ENCODE peak calls at places on chromosomes 5 and 9, in eight cellular contexts. L, D, H, N, J, P, K and M are unnamed samples.

GRCh38 chr9:79014929-79015699 is 556.7 kb upstream of the TLE4 start:
- DNase-seq in L (peak), D (no peak), H (no peak), N (no peak), J (no peak), P (no peak), K (no peak), M (no peak)

GRCh38 chr5:14732991-14733390 is 68.5 kb downstream of the OTULIN start:
- DNase-seq in L (no peak), D (no peak), H (no peak), N (no peak), J (no peak), P (no peak), K (no peak), M (no peak)

GRCh38 chr5:8726383-8727036 is 819.4 kb downstream of the SEMA5A start:
- DNase-seq in L (no peak), D (no peak), H (no peak), N (no peak), J (no peak), P (no peak), K (no peak), M (no peak)

GRCh38 chr5:105101597-105101996 is 1539.0 kb upstream of the NUDT12 start:
- DNase-seq in L (no peak), D (no peak), H (no peak), N (no peak), J (no peak), P (no peak), K (no peak), M (no peak)

GRCh38 chr5:135398160-135398854 is 724 bp downstream of the MACROH2A1 start:
- DNase-seq in L (peak), D (peak), H (peak), N (peak), J (peak), P (peak), K (peak), M (peak)

GRCh38 chr5:72109625-72110024 is 2.4 kb downstream of the MAP1B start:
- DNase-seq in L (no peak), D (no peak), H (no peak), N (no peak), J (no peak), P (no peak), K (no peak), M (no peak)

GRCh38 chr5:8897316-8897715 is 648.6 kb downstream of the SEMA5A start:
- DNase-seq in L (no peak), D (no peak), H (no peak), N (no peak), J (no peak), P (no peak), K (no peak), M (no peak)

GRCh38 chr5:169970911-169971436 is 9.3 kb downstream of the INSYN2B start:
- DNase-seq in L (peak), D (no peak), H (no peak), N (no peak), J (no peak), P (no peak), K (no peak), M (no peak)

GRCh38 chr5:135269828-135270545 is 129.0 kb downstream of the MACROH2A1 start:
- DNase-seq in L (no peak), D (no peak), H (no peak), N (no peak), J (no peak), P (no peak), K (no peak), M (no peak)

GRCh38 chr5:37519807-37520206 is 140.7 kb downstream of the WDR70 start:
- DNase-seq in L (no peak), D (no peak), H (no peak), N (no peak), J (no peak), P (no peak), K (no peak), M (no peak)

GRCh38 chr5:133959643-133960042 is 8.8 kb downstream of the C5orf15 start:
- DNase-seq in L (no peak), D (no peak), H (no peak), N (no peak), J (no peak), P (no peak), K (no peak), M (no peak)

GRCh38 chr5:137497396-137498290 is 1.5 kb downstream of the SPOCK1 start:
- DNase-seq in L (peak), D (no peak), H (no peak), N (no peak), J (no peak), P (no peak), K (no peak), M (no peak)

GRCh38 chr9:129275626-129276247 is 97.7 kb upstream of the IER5L start:
- DNase-seq in L (no peak), D (no peak), H (no peak), N (no peak), J (no peak), P (peak), K (no peak), M (no peak)

GRCh38 chr5:115575167-115576070 is 26.9 kb downstream of the TICAM2 start:
- DNase-seq in L (peak), D (no peak), H (no peak), N (no peak), J (peak), P (no peak), K (no peak), M (no peak)

GRCh38 chr5:179405054-179405416 is 59.8 kb upstream of the ADAMTS2 start:
- DNase-seq in L (no peak), D (no peak), H (no peak), N (no peak), J (no peak), P (no peak), K (no peak), M (no peak)

GRCh38 chr9:88355166-88355565 is 33.1 kb upstream of the SPIN1 start:
- DNase-seq in L (no peak), D (no peak), H (no peak), N (no peak), J (no peak), P (no peak), K (peak), M (no peak)

GRCh38 chr5:1034421-1034905 is 25.9 kb downstream of the NKD2 start:
- DNase-seq in L (no peak), D (no peak), H (no peak), N (no peak), J (no peak), P (no peak), K (no peak), M (no peak)

GRCh38 chr5:179124853-179125788 is 64.9 kb downstream of the ZNF354C start:
- DNase-seq in L (no peak), D (no peak), H (peak), N (no peak), J (no peak), P (peak), K (no peak), M (no peak)

GRCh38 chr5:83964235-83964634 is 243.6 kb upstream of the HAPLN1 start:
- DNase-seq in L (peak), D (no peak), H (no peak), N (no peak), J (no peak), P (no peak), K (no peak), M (no peak)

GRCh38 chr5:74441616-74442015 is 198.9 kb downstream of the ENC1 start:
- DNase-seq in L (no peak), D (no peak), H (no peak), N (no peak), J (no peak), P (no peak), K (no peak), M (no peak)

GRCh38 chr9:128128836-128129590 is 1.5 kb upstream of the PTGES2 start:
- DNase-seq in L (no peak), D (no peak), H (no peak), N (no peak), J (no peak), P (no peak), K (no peak), M (no peak)

GRCh38 chr5:174195517-174195916 is 150.0 kb downstream of the NSG2 start:
- DNase-seq in L (no peak), D (no peak), H (no peak), N (no peak), J (no peak), P (no peak), K (no peak), M (no peak)

GRCh38 chr5:96196407-96196806 is 234.8 kb upstream of the ELL2 start:
- DNase-seq in L (no peak), D (no peak), H (no peak), N (no peak), J (no peak), P (no peak), K (no peak), M (no peak)

GRCh38 chr9:72812622-72813111 is 140.2 kb downstream of the ALDH1A1 start:
- DNase-seq in L (no peak), D (no peak), H (no peak), N (no peak), J (no peak), P (no peak), K (no peak), M (no peak)

GRCh38 chr5:66872688-66873333 is 276.6 kb downstream of the MAST4 start:
- DNase-seq in L (no peak), D (no peak), H (no peak), N (no peak), J (no peak), P (no peak), K (no peak), M (no peak)

GRCh38 chr5:72154076-72154756 is 46.9 kb downstream of the MAP1B start:
- DNase-seq in L (peak), D (no peak), H (peak), N (no peak), J (no peak), P (no peak), K (no peak), M (no peak)

GRCh38 chr5:32229586-32229985 is 55.5 kb upstream of the GOLPH3 start:
- DNase-seq in L (no peak), D (no peak), H (no peak), N (no peak), J (no peak), P (no peak), K (no peak), M (no peak)

GRCh38 chr5:135458921-135459331 is 6.8 kb upstream of the TIFAB start:
- DNase-seq in L (no peak), D (peak), H (peak), N (peak), J (no peak), P (no peak), K (peak), M (no peak)

GRCh38 chr5:170630711-170631141 is 126.9 kb downstream of the KCNIP1 start:
- DNase-seq in L (no peak), D (no peak), H (no peak), N (peak), J (no peak), P (no peak), K (no peak), M (no peak)

GRCh38 chr9:74521009-74521408 is 23.9 kb downstream of the RORB start:
- DNase-seq in L (no peak), D (no peak), H (no peak), N (no peak), J (no peak), P (no peak), K (no peak), M (no peak)

GRCh38 chr9:37839491-37840461 is 39.2 kb downstream of the DCAF10 start:
- DNase-seq in L (peak), D (no peak), H (no peak), N (peak), J (no peak), P (no peak), K (no peak), M (no peak)

GRCh38 chr9:4099961-4100360 is 199.9 kb downstream of the GLIS3 start:
- DNase-seq in L (no peak), D (no peak), H (no peak), N (no peak), J (no peak), P (no peak), K (no peak), M (no peak)

GRCh38 chr9:127177221-127177620 is 54.8 kb upstream of the ANGPTL2 start:
- DNase-seq in L (no peak), D (peak), H (peak), N (no peak), J (no peak), P (peak), K (no peak), M (no peak)

GRCh38 chr5:54616031-54616430 is 98.5 kb downstream of the SNX18 start:
- DNase-seq in L (no peak), D (peak), H (peak), N (no peak), J (peak), P (no peak), K (no peak), M (no peak)

GRCh38 chr5:73768-74502 is 18.0 kb upstream of the PLEKHG4B start:
- DNase-seq in L (no peak), D (no peak), H (no peak), N (no peak), J (no peak), P (no peak), K (no peak), M (no peak)

GRCh38 chr9:36948051-36948450 is 86.0 kb downstream of the PAX5 start:
- DNase-seq in L (no peak), D (no peak), H (no peak), N (no peak), J (no peak), P (no peak), K (no peak), M (no peak)

DNA sequence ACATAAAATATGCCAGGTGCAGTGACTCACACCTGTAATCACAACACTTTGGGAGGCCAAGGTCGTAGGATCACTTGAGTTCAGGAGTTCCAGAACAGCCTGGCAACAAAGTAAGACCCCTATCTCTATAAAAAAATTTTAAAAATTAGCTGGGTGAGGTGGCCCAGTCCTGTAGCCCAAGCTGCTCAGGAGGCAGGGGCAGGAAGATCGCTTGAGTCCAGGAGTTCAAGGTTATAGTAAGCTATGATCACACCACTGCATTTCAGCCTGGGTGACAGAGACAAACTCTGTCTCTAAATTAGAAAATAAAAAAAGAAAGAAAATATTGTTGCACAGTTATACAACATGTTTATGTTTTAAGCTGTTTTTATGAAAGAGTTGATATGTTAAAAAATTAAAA is 6.8 kb downstream of the CENPK start:
- DNase-seq in L (no peak), D (no peak), H (no peak), N (no peak), J (peak), P (no peak), K (no peak), M (no peak)
- TF ChIP-seq POLR2A in L (no peak), D (no peak), H (no peak), N (no peak), J (no peak), P (no peak), K (no peak), M (no peak)

DNA sequence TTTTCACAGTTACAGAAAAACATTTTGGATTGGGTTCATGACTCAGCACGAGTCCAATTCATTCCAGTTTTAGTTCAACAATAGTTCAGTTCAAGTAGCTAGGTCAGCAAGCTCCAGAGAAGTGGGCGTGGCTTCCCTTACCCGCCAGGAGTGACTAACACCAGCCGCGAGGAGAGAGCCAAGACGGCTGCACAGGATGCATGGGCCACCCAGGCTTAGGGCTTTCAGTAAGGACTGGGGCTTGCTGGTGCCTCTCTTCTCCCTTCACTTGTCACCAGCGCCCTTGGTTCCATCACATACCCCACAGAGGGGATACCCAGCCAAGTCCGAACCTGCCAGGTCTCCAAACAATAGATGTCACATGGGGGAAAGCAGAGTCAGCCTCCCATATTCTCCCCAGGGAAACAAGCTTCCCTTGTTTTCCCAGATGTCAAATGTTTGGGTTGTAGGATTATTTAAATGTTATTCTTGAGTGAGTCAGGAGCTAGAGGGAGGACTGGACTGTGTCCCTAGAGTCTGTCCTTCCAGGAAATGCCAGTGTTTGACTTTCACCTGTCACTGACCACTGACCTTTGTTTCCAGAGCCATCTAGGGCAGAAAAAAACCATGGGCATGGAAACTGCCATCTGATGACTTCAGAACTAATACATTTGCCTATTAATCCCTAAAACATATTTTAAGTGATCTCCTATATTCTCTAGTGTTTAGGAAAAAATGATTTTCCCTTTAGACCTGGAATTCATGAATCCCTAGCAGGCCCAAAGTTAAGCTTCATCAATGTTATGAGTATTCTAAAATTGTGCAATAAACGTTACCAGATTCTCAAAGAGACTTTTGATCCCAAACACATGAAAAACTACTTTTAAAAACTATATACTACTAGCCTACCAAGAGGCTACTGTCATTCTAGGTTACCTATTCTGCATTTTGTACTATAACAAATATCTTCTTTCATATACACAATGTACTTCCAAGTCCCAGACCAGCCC is 51.9 kb downstream of the NIPAL4 start:
- DNase-seq in L (peak), D (peak), H (peak), N (peak), J (peak), P (peak), K (peak), M (no peak)
- TF ChIP-seq POLR2AphosphoS5 in L (peak), D (peak), H (peak), N (no peak), J (no peak), P (peak), K (no peak), M (no peak)

GRCh38 chr9:70420267-70421019 is 6.0 kb upstream of the KLF9 start:
- DNase-seq in L (peak), D (peak), H (peak), N (peak), J (peak), P (peak), K (peak), M (no peak)
- TF ChIP-seq POLR2A in L (peak), D (peak), H (no peak), N (peak), J (peak), P (peak), K (no peak), M (no peak)

GRCh38 chr9:115367780-115368179 is 249.8 kb upstream of the TNC start:
- DNase-seq in L (no peak), D (no peak), H (no peak), N (no peak), J (no peak), P (no peak), K (no peak), M (no peak)

GRCh38 chr9:115373710-115374045 is 255.7 kb upstream of the TNC start:
- DNase-seq in L (no peak), D (no peak), H (no peak), N (no peak), J (no peak), P (no peak), K (no peak), M (no peak)

GRCh38 chr9:115373000-115373709 is 255.2 kb upstream of the TNC start:
- DNase-seq in L (no peak), D (no peak), H (peak), N (no peak), J (peak), P (no peak), K (peak), M (no peak)

GRCh38 chr9:115367321-115367720 is 249.4 kb upstream of the TNC start:
- DNase-seq in L (no peak), D (no peak), H (no peak), N (no peak), J (no peak), P (no peak), K (no peak), M (no peak)

DNA sequence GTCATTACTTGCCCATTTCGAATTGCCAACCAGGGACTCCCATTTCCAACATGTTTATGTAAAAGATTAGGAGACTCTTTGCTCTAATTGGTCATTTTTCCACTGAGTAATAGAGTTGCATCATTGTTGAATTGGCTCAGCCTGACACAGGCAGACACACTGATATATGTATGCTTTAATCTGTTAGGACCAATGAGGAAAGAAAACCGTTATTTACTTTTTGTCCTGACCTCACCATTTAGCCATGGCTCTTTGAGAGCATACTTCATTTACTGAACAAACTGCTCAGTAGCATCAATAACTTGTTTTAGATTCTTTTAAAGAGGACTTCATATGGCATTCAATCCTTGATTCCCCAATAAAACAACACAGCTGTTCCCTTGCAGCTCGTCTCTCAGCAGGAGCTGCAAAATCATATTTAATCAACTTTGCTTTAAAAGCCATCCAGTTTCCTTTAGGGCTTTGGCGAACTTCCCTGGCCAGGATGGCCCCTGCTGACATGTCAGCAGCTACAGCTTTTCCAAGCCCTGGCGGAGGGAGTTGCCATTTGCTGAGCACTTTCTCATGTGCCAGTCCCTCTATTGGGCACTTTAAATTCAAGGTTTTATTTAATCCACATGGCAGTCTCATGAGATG is 251.5 kb upstream of the TNC start:
- DNase-seq in L (no peak), D (no peak), H (no peak), N (no peak), J (no peak), P (no peak), K (no peak), M (no peak)
- TF ChIP-seq POLR2AphosphoS5 in L (no peak), D (no peak), H (no peak), N (no peak), J (no peak), P (no peak), K (no peak), M (no peak)

DNA sequence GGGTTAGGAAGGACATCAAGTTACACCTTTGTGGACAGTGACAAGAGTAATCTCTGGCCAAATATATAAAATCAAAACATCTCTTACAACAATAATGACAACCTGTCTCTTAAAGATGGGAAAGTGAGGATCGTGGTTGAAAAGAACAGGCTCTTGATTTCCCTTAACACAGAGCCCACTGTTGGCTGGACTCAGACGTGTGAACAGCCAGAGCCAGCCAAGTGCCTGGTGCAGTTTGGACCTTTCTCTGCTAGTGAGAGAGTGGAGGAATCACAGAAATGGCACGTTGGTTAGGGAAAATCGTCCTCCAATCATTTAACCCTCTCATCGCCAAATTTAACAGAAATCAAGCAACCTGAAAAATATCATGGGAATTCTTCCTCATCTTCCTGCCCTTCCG is 131.3 kb downstream of the GNA14 start:
- DNase-seq in L (no peak), D (no peak), H (no peak), N (no peak), J (no peak), P (no peak), K (no peak), M (no peak)
- TF ChIP-seq POLR2A in L (no peak), D (no peak), H (no peak), N (no peak), J (no peak), P (no peak), K (no peak), M (no peak)

GRCh38 chr9:111868475-111868874 is 28.1 kb upstream of the UGCG start:
- DNase-seq in L (no peak), D (no peak), H (no peak), N (no peak), J (no peak), P (no peak), K (no peak), M (no peak)
- TF ChIP-seq POLR2AphosphoS5 in L (no peak), D (no peak), H (no peak), N (no peak), J (no peak), P (no peak), K (no peak), M (no peak)

GRCh38 chr5:113487779-113488644 is at the start of gene MCC:
- DNase-seq in L (peak), D (peak), H (peak), N (no peak), J (peak), P (peak), K (peak), M (peak)
- TF ChIP-seq POLR2A in L (no peak), D (no peak), H (no peak), N (no peak), J (no peak), P (no peak), K (no peak), M (no peak)